ENCODE peak calls at places on chromosome 12, in seven cellular contexts. V, F, M, Z, R, A and C are unnamed samples.

GRCh38 chr12:11722071-11722470 is 72.6 kb downstream of the ETV6 start:
- DNase-seq in V (no peak), Z (no peak), M (no peak), F (no peak), R (no peak), A (no peak), C (no peak)

GRCh38 chr12:48651681-48652080 is 30.4 kb downstream of the KANSL2 start:
- DNase-seq in F (no peak), R (no peak), V (no peak), Z (no peak), M (no peak), A (no peak), C (no peak)

GRCh38 chr12:117321572-117321971 is 39.9 kb downstream of the NOS1 start:
- DNase-seq in M (no peak), R (no peak), V (peak; percentile 62), F (no peak), Z (no peak), A (no peak), C (no peak)

GRCh38 chr12:67716817-67717216 is 68.3 kb downstream of the DYRK2 start:
- DNase-seq in V (peak; percentile 88), F (peak; percentile 52), Z (no peak), A (no peak), M (no peak), R (no peak), C (no peak)

GRCh38 chr12:13745100-13745678 is 236.2 kb downstream of the GRIN2B start:
- DNase-seq in Z (no peak), R (peak; percentile 70), V (no peak), A (no peak), M (no peak), F (no peak), C (no peak)

GRCh38 chr12:75979181-75979580 is 52.4 kb downstream of the PHLDA1 start:
- DNase-seq in A (no peak), M (no peak), Z (no peak), F (peak; percentile 66), V (peak; percentile 93), R (no peak), C (no peak)

GRCh38 chr12:52167578-52167977 is 24.2 kb downstream of the KRT80 start:
- DNase-seq in Z (no peak), F (no peak), V (no peak), R (no peak), M (no peak), A (no peak), C (no peak)

GRCh38 chr12:90183201-90183600 is 474.6 kb upstream of the ATP2B1 start:
- DNase-seq in R (no peak), V (no peak), Z (no peak), M (no peak), A (no peak), F (no peak), C (no peak)

GRCh38 chr12:119457251-119457650 is 122.7 kb downstream of the CCDC60 start:
- DNase-seq in R (no peak), M (no peak), V (no peak), Z (no peak), F (no peak), A (no peak), C (no peak)

GRCh38 chr12:126404293-126404851 is 1339.1 kb downstream of the AACS start:
- DNase-seq in M (no peak), V (peak; percentile 74), F (no peak), Z (no peak), A (no peak), R (no peak), C (no peak)

GRCh38 chr12:117145597-117146154 is 44.6 kb downstream of the FBXO21 start:
- DNase-seq in V (no peak), F (no peak), R (no peak), Z (no peak), A (no peak), M (no peak), C (no peak)

GRCh38 chr12:65926119-65927004 is 102.1 kb downstream of the HMGA2 start:
- DNase-seq in V (no peak), R (no peak), F (no peak), A (no peak), M (no peak), Z (no peak), C (no peak)

GRCh38 chr12:107243316-107243715 is 150.0 kb upstream of the CRY1 start:
- DNase-seq in V (no peak), M (no peak), A (no peak), Z (no peak), F (no peak), R (no peak), C (no peak)

GRCh38 chr12:29750131-29750927 is 33.4 kb downstream of the TMTC1 start:
- DNase-seq in V (no peak), Z (no peak), M (no peak), A (no peak), R (no peak), F (peak; percentile 50), C (no peak)

GRCh38 chr12:69096669-69097364 is 142.6 kb upstream of the CPSF6 start:
- DNase-seq in A (no peak), V (peak; percentile 55), R (no peak), F (no peak), Z (no peak), M (no peak), C (no peak)

GRCh38 chr12:118520428-118520827 is 144.1 kb downstream of the SUDS3 start:
- DNase-seq in V (no peak), Z (no peak), A (no peak), R (no peak), M (no peak), F (no peak), C (no peak)

GRCh38 chr12:129622566-129622965 is 281.3 kb downstream of the TMEM132D start:
- DNase-seq in Z (no peak), V (no peak), R (no peak), F (no peak), A (no peak), M (no peak), C (no peak)

DNA sequence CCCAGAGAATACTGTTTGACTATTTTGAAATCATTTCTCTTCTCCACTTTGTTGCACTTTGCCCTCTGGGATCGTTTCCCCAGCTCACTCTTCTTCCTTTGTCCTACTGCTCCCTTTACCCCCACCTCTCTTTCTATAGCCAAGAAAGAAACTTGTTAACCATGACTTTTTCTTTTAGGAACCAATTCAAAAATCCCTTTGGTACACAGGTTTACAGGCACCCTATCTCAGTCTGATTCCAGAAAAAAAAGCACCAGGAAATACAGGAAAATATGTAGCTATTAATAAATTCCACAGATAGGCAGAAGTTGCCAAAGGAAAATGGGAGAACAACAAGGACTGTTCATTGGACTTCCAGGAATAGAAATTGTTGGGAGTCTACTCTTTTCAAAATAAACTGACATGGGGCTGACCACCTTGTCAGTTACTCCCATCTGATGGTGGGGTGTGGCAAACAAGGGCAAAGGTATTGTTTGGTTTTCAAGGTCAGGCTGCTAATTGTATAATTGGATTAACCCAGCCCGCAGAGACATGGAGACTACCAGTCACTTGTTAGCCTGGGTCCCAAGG is 82.4 kb downstream of the CRADD start:
- DNase-seq in M (no peak), V (no peak), Z (no peak), R (no peak), F (no peak), A (no peak), C (no peak)
- H3K27ac ChIP-seq in M (no peak overlapping the region), V (no peak overlapping the region), Z (no peak overlapping the region), R (no peak overlapping the region), F (no peak overlapping the region), A (peak overlapping the region; percentile 21), C (no peak overlapping the region)

GRCh38 chr12:114685869-114686268 is 1.9 kb upstream of the TBX3 start:
- DNase-seq in R (no peak), F (peak; percentile 71), Z (no peak), A (peak; percentile 92), V (no peak), M (no peak), C (no peak)
- H3K27me3 ChIP-seq in R (no peaks in the 10 kb centered on the region), F (no peaks in the 10 kb centered on the region), Z (no peaks in the 10 kb centered on the region), A (no peaks in the 10 kb centered on the region), V (no peaks in the 10 kb centered on the region), M (peaks cover 20% of the 10 kb centered on the region), C (no peaks in the 10 kb centered on the region)

GRCh38 chr12:97283297-97283696 is 179.3 kb upstream of the RMST start:
- DNase-seq in A (no peak), F (no peak), M (no peak), V (no peak), Z (no peak), R (no peak), C (no peak)
- TF ChIP-seq CTCF in A (no peak), F (no peak), M (peak; percentile 17), V (peak; percentile 34), Z (no peak), R (no peak), C (no peak)

GRCh38 chr12:1655225-1655788 is 26.3 kb downstream of the WNT5B start:
- DNase-seq in M (no peak), R (no peak), A (no peak), Z (no peak), F (no peak), V (peak; percentile 20), C (no peak)

GRCh38 chr12:1651946-1652345 is 22.9 kb downstream of the WNT5B start:
- DNase-seq in R (no peak), V (no peak), M (no peak), Z (no peak), A (no peak), F (no peak), C (no peak)

GRCh38 chr12:1646908-1647669 is 18.1 kb downstream of the WNT5B start:
- DNase-seq in V (no peak), Z (no peak), F (no peak), M (no peak), R (no peak), A (no peak), C (no peak)

GRCh38 chr12:1645819-1646218 is 16.8 kb downstream of the WNT5B start:
- DNase-seq in A (no peak), F (no peak), R (no peak), Z (no peak), V (no peak), M (no peak), C (no peak)

GRCh38 chr12:1650954-1651353 is 21.9 kb downstream of the WNT5B start:
- DNase-seq in R (no peak), V (no peak), Z (no peak), A (no peak), F (no peak), M (no peak), C (no peak)
- H3K27ac ChIP-seq in R (no peak overlapping the region), V (no peak overlapping the region), Z (no peak overlapping the region), A (no peak overlapping the region), F (no peak overlapping the region), M (no peak overlapping the region), C (no peak overlapping the region)

GRCh38 chr12:81079280-81080076 is 1.6 kb downstream of the ACSS3 start:
- DNase-seq in A (no peak), M (no peak), V (no peak), R (no peak), Z (no peak), F (no peak), C (no peak)
- H3K27me3 ChIP-seq in A (no peaks in the 10 kb centered on the region), M (peaks cover 4% of the 10 kb centered on the region), V (peaks cover 5% of the 10 kb centered on the region), R (no peaks in the 10 kb centered on the region), Z (peaks cover 3% of the 10 kb centered on the region), F (no peaks in the 10 kb centered on the region), C (no peaks in the 10 kb centered on the region)

DNA sequence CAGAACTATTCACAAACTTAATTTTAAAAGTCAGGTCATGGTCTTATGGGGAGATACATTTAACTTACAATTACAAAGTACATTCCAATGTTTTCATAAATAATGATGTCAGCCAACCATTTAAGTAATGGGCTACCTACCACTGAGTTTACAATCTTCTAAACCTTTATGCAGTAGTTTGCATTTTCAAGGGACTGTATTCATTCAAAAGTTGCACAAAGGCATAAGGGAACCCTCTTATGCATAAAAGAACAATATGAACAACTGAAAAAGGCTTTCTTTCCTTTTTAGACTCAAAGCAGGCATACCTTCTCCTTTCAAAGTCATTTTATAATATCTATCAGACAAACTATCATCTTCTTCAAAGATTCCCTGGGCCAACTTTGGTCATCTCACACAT is 230.2 kb downstream of the SLC2A13 start:
- DNase-seq in M (no peak), V (no peak), F (no peak), Z (no peak), R (no peak), A (no peak), C (no peak)
- TF ChIP-seq CTCF in M (no peak), V (no peak), F (no peak), Z (no peak), R (no peak), A (no peak), C (no peak)